ENCODE peak calls at places on chromosomes 16 and 17, in six cellular contexts. One of them, this sample, is unnamed.

GRCh38 chr17:81664051-81664470 is 2.3 kb downstream of the OXLD1 start:
- DNase-seq in NCI-H1694: no peak
- DNase-seq in effector CD4-positive, alpha-beta T cell: no peak
- DNase-seq in stimulated activated CD8-positive, alpha-beta memory T cell treated with anti-CD3 and anti-CD28 coated beads, Interleukin-12 subunit alpha, Interleukin-12 subunit beta, amount 100 ng/mL, for 4 hours: no peak
- DNase-seq in bronchial epithelial cell: peak
- DNase-seq in neural progenitor cell: no peak
- DNase-seq in this sample: no peak

GRCh38 chr17:80803451-80804428 is 187.9 kb upstream of the CHMP6 start:
- DNase-seq in NCI-H1694: no peak
- DNase-seq in effector CD4-positive, alpha-beta T cell: no peak
- DNase-seq in stimulated activated CD8-positive, alpha-beta memory T cell treated with anti-CD3 and anti-CD28 coated beads, Interleukin-12 subunit alpha, Interleukin-12 subunit beta, amount 100 ng/mL, for 4 hours: no peak
- DNase-seq in bronchial epithelial cell: no peak
- DNase-seq in neural progenitor cell: no peak
- DNase-seq in this sample: no peak

GRCh38 chr16:630815-631405 is at the start of gene WFIKKN1:
- DNase-seq in NCI-H1694: no peak
- DNase-seq in effector CD4-positive, alpha-beta T cell: no peak
- DNase-seq in stimulated activated CD8-positive, alpha-beta memory T cell treated with anti-CD3 and anti-CD28 coated beads, Interleukin-12 subunit alpha, Interleukin-12 subunit beta, amount 100 ng/mL, for 4 hours: no peak
- DNase-seq in bronchial epithelial cell: no peak
- DNase-seq in neural progenitor cell: peak
- DNase-seq in this sample: no peak

GRCh38 chr16:56636616-56637413 is 1.7 kb upstream of the MT1A start:
- DNase-seq in NCI-H1694: no peak
- DNase-seq in effector CD4-positive, alpha-beta T cell: no peak
- DNase-seq in stimulated activated CD8-positive, alpha-beta memory T cell treated with anti-CD3 and anti-CD28 coated beads, Interleukin-12 subunit alpha, Interleukin-12 subunit beta, amount 100 ng/mL, for 4 hours: no peak
- DNase-seq in bronchial epithelial cell: no peak
- DNase-seq in neural progenitor cell: no peak
- DNase-seq in this sample: no peak

GRCh38 chr17:7479389-7480192 is at the start of gene ZBTB4:
- DNase-seq in NCI-H1694: no peak
- DNase-seq in effector CD4-positive, alpha-beta T cell: peak
- DNase-seq in stimulated activated CD8-positive, alpha-beta memory T cell treated with anti-CD3 and anti-CD28 coated beads, Interleukin-12 subunit alpha, Interleukin-12 subunit beta, amount 100 ng/mL, for 4 hours: peak
- DNase-seq in bronchial epithelial cell: peak
- DNase-seq in neural progenitor cell: peak
- DNase-seq in this sample: peak

GRCh38 chr17:5631958-5632357 is 47.6 kb upstream of the NLRP1 start:
- DNase-seq in NCI-H1694: no peak
- DNase-seq in effector CD4-positive, alpha-beta T cell: no peak
- DNase-seq in stimulated activated CD8-positive, alpha-beta memory T cell treated with anti-CD3 and anti-CD28 coated beads, Interleukin-12 subunit alpha, Interleukin-12 subunit beta, amount 100 ng/mL, for 4 hours: no peak
- DNase-seq in bronchial epithelial cell: no peak
- DNase-seq in neural progenitor cell: peak
- DNase-seq in this sample: no peak

GRCh38 chr16:31141489-31142108 is 6.1 kb upstream of the PRSS8 start:
- DNase-seq in NCI-H1694: no peak
- DNase-seq in effector CD4-positive, alpha-beta T cell: no peak
- DNase-seq in stimulated activated CD8-positive, alpha-beta memory T cell treated with anti-CD3 and anti-CD28 coated beads, Interleukin-12 subunit alpha, Interleukin-12 subunit beta, amount 100 ng/mL, for 4 hours: no peak
- DNase-seq in bronchial epithelial cell: peak
- DNase-seq in neural progenitor cell: no peak
- DNase-seq in this sample: no peak

GRCh38 chr16:55256412-55257016 is 67.5 kb upstream of the IRX6 start:
- DNase-seq in NCI-H1694: no peak
- DNase-seq in effector CD4-positive, alpha-beta T cell: no peak
- DNase-seq in stimulated activated CD8-positive, alpha-beta memory T cell treated with anti-CD3 and anti-CD28 coated beads, Interleukin-12 subunit alpha, Interleukin-12 subunit beta, amount 100 ng/mL, for 4 hours: no peak
- DNase-seq in bronchial epithelial cell: no peak
- DNase-seq in neural progenitor cell: no peak
- DNase-seq in this sample: no peak

GRCh38 chr17:4163951-4164350 is 21.0 kb downstream of the CYB5D2 start:
- DNase-seq in NCI-H1694: no peak
- DNase-seq in effector CD4-positive, alpha-beta T cell: no peak
- DNase-seq in stimulated activated CD8-positive, alpha-beta memory T cell treated with anti-CD3 and anti-CD28 coated beads, Interleukin-12 subunit alpha, Interleukin-12 subunit beta, amount 100 ng/mL, for 4 hours: no peak
- DNase-seq in bronchial epithelial cell: peak
- DNase-seq in neural progenitor cell: no peak
- DNase-seq in this sample: no peak

GRCh38 chr17:40462343-40463121 is 19.3 kb downstream of the IGFBP4 start:
- DNase-seq in NCI-H1694: no peak
- DNase-seq in effector CD4-positive, alpha-beta T cell: no peak
- DNase-seq in stimulated activated CD8-positive, alpha-beta memory T cell treated with anti-CD3 and anti-CD28 coated beads, Interleukin-12 subunit alpha, Interleukin-12 subunit beta, amount 100 ng/mL, for 4 hours: no peak
- DNase-seq in bronchial epithelial cell: no peak
- DNase-seq in neural progenitor cell: no peak
- DNase-seq in this sample: no peak

GRCh38 chr17:63039899-63040602 is 74.0 kb downstream of the TANC2 start:
- DNase-seq in NCI-H1694: no peak
- DNase-seq in effector CD4-positive, alpha-beta T cell: no peak
- DNase-seq in stimulated activated CD8-positive, alpha-beta memory T cell treated with anti-CD3 and anti-CD28 coated beads, Interleukin-12 subunit alpha, Interleukin-12 subunit beta, amount 100 ng/mL, for 4 hours: no peak
- DNase-seq in bronchial epithelial cell: peak
- DNase-seq in neural progenitor cell: no peak
- DNase-seq in this sample: no peak

GRCh38 chr17:44039829-44040635 is 25.3 kb upstream of the TMEM101 start:
- DNase-seq in NCI-H1694: no peak
- DNase-seq in effector CD4-positive, alpha-beta T cell: no peak
- DNase-seq in stimulated activated CD8-positive, alpha-beta memory T cell treated with anti-CD3 and anti-CD28 coated beads, Interleukin-12 subunit alpha, Interleukin-12 subunit beta, amount 100 ng/mL, for 4 hours: no peak
- DNase-seq in bronchial epithelial cell: peak
- DNase-seq in neural progenitor cell: no peak
- DNase-seq in this sample: no peak

GRCh38 chr16:3321802-3322201 is 16.5 kb downstream of the ZNF75A start:
- DNase-seq in NCI-H1694: no peak
- DNase-seq in effector CD4-positive, alpha-beta T cell: no peak
- DNase-seq in stimulated activated CD8-positive, alpha-beta memory T cell treated with anti-CD3 and anti-CD28 coated beads, Interleukin-12 subunit alpha, Interleukin-12 subunit beta, amount 100 ng/mL, for 4 hours: no peak
- DNase-seq in bronchial epithelial cell: no peak
- DNase-seq in neural progenitor cell: no peak
- DNase-seq in this sample: no peak

GRCh38 chr17:72392056-72393010 is 271.5 kb downstream of the SOX9 start:
- DNase-seq in NCI-H1694: no peak
- DNase-seq in effector CD4-positive, alpha-beta T cell: no peak
- DNase-seq in stimulated activated CD8-positive, alpha-beta memory T cell treated with anti-CD3 and anti-CD28 coated beads, Interleukin-12 subunit alpha, Interleukin-12 subunit beta, amount 100 ng/mL, for 4 hours: no peak
- DNase-seq in bronchial epithelial cell: no peak
- DNase-seq in neural progenitor cell: no peak
- DNase-seq in this sample: no peak

GRCh38 chr17:57900991-57901743 is 51.3 kb upstream of the MRPS23 start:
- DNase-seq in NCI-H1694: no peak
- DNase-seq in effector CD4-positive, alpha-beta T cell: no peak
- DNase-seq in stimulated activated CD8-positive, alpha-beta memory T cell treated with anti-CD3 and anti-CD28 coated beads, Interleukin-12 subunit alpha, Interleukin-12 subunit beta, amount 100 ng/mL, for 4 hours: no peak
- DNase-seq in bronchial epithelial cell: peak
- DNase-seq in neural progenitor cell: no peak
- DNase-seq in this sample: no peak

GRCh38 chr16:19655242-19655777 is 62.7 kb downstream of the KNOP1 start:
- DNase-seq in NCI-H1694: no peak
- DNase-seq in effector CD4-positive, alpha-beta T cell: no peak
- DNase-seq in stimulated activated CD8-positive, alpha-beta memory T cell treated with anti-CD3 and anti-CD28 coated beads, Interleukin-12 subunit alpha, Interleukin-12 subunit beta, amount 100 ng/mL, for 4 hours: no peak
- DNase-seq in bronchial epithelial cell: no peak
- DNase-seq in neural progenitor cell: no peak
- DNase-seq in this sample: no peak

GRCh38 chr17:64020068-64020766 is at the start of gene ICAM2:
- DNase-seq in NCI-H1694: no peak
- DNase-seq in effector CD4-positive, alpha-beta T cell: peak
- DNase-seq in stimulated activated CD8-positive, alpha-beta memory T cell treated with anti-CD3 and anti-CD28 coated beads, Interleukin-12 subunit alpha, Interleukin-12 subunit beta, amount 100 ng/mL, for 4 hours: peak
- DNase-seq in bronchial epithelial cell: no peak
- DNase-seq in neural progenitor cell: no peak
- DNase-seq in this sample: peak

GRCh38 chr17:31216053-31216751 is 80.8 kb downstream of the OMG start:
- DNase-seq in NCI-H1694: peak
- DNase-seq in effector CD4-positive, alpha-beta T cell: no peak
- DNase-seq in stimulated activated CD8-positive, alpha-beta memory T cell treated with anti-CD3 and anti-CD28 coated beads, Interleukin-12 subunit alpha, Interleukin-12 subunit beta, amount 100 ng/mL, for 4 hours: no peak
- DNase-seq in bronchial epithelial cell: peak
- DNase-seq in neural progenitor cell: peak
- DNase-seq in this sample: no peak

GRCh38 chr17:60398227-60398959 is 6.5 kb upstream of the USP32 start:
- DNase-seq in NCI-H1694: no peak
- DNase-seq in effector CD4-positive, alpha-beta T cell: no peak
- DNase-seq in stimulated activated CD8-positive, alpha-beta memory T cell treated with anti-CD3 and anti-CD28 coated beads, Interleukin-12 subunit alpha, Interleukin-12 subunit beta, amount 100 ng/mL, for 4 hours: no peak
- DNase-seq in bronchial epithelial cell: no peak
- DNase-seq in neural progenitor cell: no peak
- DNase-seq in this sample: no peak

GRCh38 chr17:50259484-50260324 is 14.6 kb upstream of the TMEM92 start:
- DNase-seq in NCI-H1694: no peak
- DNase-seq in effector CD4-positive, alpha-beta T cell: no peak
- DNase-seq in stimulated activated CD8-positive, alpha-beta memory T cell treated with anti-CD3 and anti-CD28 coated beads, Interleukin-12 subunit alpha, Interleukin-12 subunit beta, amount 100 ng/mL, for 4 hours: no peak
- DNase-seq in bronchial epithelial cell: no peak
- DNase-seq in neural progenitor cell: no peak
- DNase-seq in this sample: no peak

GRCh38 chr17:21213491-21214014 is 408 bp downstream of the TMEM11 start:
- DNase-seq in NCI-H1694: no peak
- DNase-seq in effector CD4-positive, alpha-beta T cell: no peak
- DNase-seq in stimulated activated CD8-positive, alpha-beta memory T cell treated with anti-CD3 and anti-CD28 coated beads, Interleukin-12 subunit alpha, Interleukin-12 subunit beta, amount 100 ng/mL, for 4 hours: no peak
- DNase-seq in bronchial epithelial cell: peak
- DNase-seq in neural progenitor cell: peak
- DNase-seq in this sample: no peak

GRCh38 chr16:81061855-81062608 is 15.0 kb downstream of the C16orf46 start:
- DNase-seq in NCI-H1694: no peak
- DNase-seq in effector CD4-positive, alpha-beta T cell: no peak
- DNase-seq in stimulated activated CD8-positive, alpha-beta memory T cell treated with anti-CD3 and anti-CD28 coated beads, Interleukin-12 subunit alpha, Interleukin-12 subunit beta, amount 100 ng/mL, for 4 hours: no peak
- DNase-seq in bronchial epithelial cell: no peak
- DNase-seq in neural progenitor cell: no peak
- DNase-seq in this sample: no peak

GRCh38 chr17:41678907-41679739 is 9.6 kb upstream of the EIF1 start:
- DNase-seq in NCI-H1694: no peak
- DNase-seq in effector CD4-positive, alpha-beta T cell: peak
- DNase-seq in stimulated activated CD8-positive, alpha-beta memory T cell treated with anti-CD3 and anti-CD28 coated beads, Interleukin-12 subunit alpha, Interleukin-12 subunit beta, amount 100 ng/mL, for 4 hours: no peak
- DNase-seq in bronchial epithelial cell: peak
- DNase-seq in neural progenitor cell: no peak
- DNase-seq in this sample: peak

GRCh38 chr17:28447396-28447760 is 26.1 kb upstream of the SLC13A2 start:
- DNase-seq in NCI-H1694: no peak
- DNase-seq in effector CD4-positive, alpha-beta T cell: no peak
- DNase-seq in stimulated activated CD8-positive, alpha-beta memory T cell treated with anti-CD3 and anti-CD28 coated beads, Interleukin-12 subunit alpha, Interleukin-12 subunit beta, amount 100 ng/mL, for 4 hours: no peak
- DNase-seq in bronchial epithelial cell: no peak
- DNase-seq in neural progenitor cell: no peak
- DNase-seq in this sample: no peak

GRCh38 chr17:4960279-4960922 is 7.2 kb downstream of the SPAG7 start:
- DNase-seq in NCI-H1694: no peak
- DNase-seq in effector CD4-positive, alpha-beta T cell: no peak
- DNase-seq in stimulated activated CD8-positive, alpha-beta memory T cell treated with anti-CD3 and anti-CD28 coated beads, Interleukin-12 subunit alpha, Interleukin-12 subunit beta, amount 100 ng/mL, for 4 hours: no peak
- DNase-seq in bronchial epithelial cell: no peak
- DNase-seq in neural progenitor cell: no peak
- DNase-seq in this sample: no peak

GRCh38 chr17:31629696-31630470 is 229.2 kb downstream of the COPRS start:
- DNase-seq in NCI-H1694: peak
- DNase-seq in effector CD4-positive, alpha-beta T cell: no peak
- DNase-seq in stimulated activated CD8-positive, alpha-beta memory T cell treated with anti-CD3 and anti-CD28 coated beads, Interleukin-12 subunit alpha, Interleukin-12 subunit beta, amount 100 ng/mL, for 4 hours: no peak
- DNase-seq in bronchial epithelial cell: no peak
- DNase-seq in neural progenitor cell: no peak
- DNase-seq in this sample: no peak

GRCh38 chr17:67180275-67180674 is 64.7 kb downstream of the HELZ start:
- DNase-seq in NCI-H1694: no peak
- DNase-seq in effector CD4-positive, alpha-beta T cell: no peak
- DNase-seq in stimulated activated CD8-positive, alpha-beta memory T cell treated with anti-CD3 and anti-CD28 coated beads, Interleukin-12 subunit alpha, Interleukin-12 subunit beta, amount 100 ng/mL, for 4 hours: no peak
- DNase-seq in bronchial epithelial cell: no peak
- DNase-seq in neural progenitor cell: no peak
- DNase-seq in this sample: no peak

GRCh38 chr17:19003543-19003965 is 1.0 kb downstream of the FAM83G start:
- DNase-seq in NCI-H1694: no peak
- DNase-seq in effector CD4-positive, alpha-beta T cell: no peak
- DNase-seq in stimulated activated CD8-positive, alpha-beta memory T cell treated with anti-CD3 and anti-CD28 coated beads, Interleukin-12 subunit alpha, Interleukin-12 subunit beta, amount 100 ng/mL, for 4 hours: no peak
- DNase-seq in bronchial epithelial cell: no peak
- DNase-seq in neural progenitor cell: peak
- DNase-seq in this sample: no peak

GRCh38 chr16:72921620-72922019 is 126.3 kb downstream of the ZFHX3 start:
- DNase-seq in NCI-H1694: no peak
- DNase-seq in effector CD4-positive, alpha-beta T cell: no peak
- DNase-seq in stimulated activated CD8-positive, alpha-beta memory T cell treated with anti-CD3 and anti-CD28 coated beads, Interleukin-12 subunit alpha, Interleukin-12 subunit beta, amount 100 ng/mL, for 4 hours: no peak
- DNase-seq in bronchial epithelial cell: no peak
- DNase-seq in neural progenitor cell: no peak
- DNase-seq in this sample: no peak

GRCh38 chr16:30615358-30616076 is 5.3 kb upstream of the ZNF689 start:
- DNase-seq in NCI-H1694: peak
- DNase-seq in effector CD4-positive, alpha-beta T cell: peak
- DNase-seq in stimulated activated CD8-positive, alpha-beta memory T cell treated with anti-CD3 and anti-CD28 coated beads, Interleukin-12 subunit alpha, Interleukin-12 subunit beta, amount 100 ng/mL, for 4 hours: peak
- DNase-seq in bronchial epithelial cell: peak
- DNase-seq in neural progenitor cell: peak
- DNase-seq in this sample: peak

GRCh38 chr16:57667526-57668258 is 414 bp upstream of the ADGRG3 start:
- DNase-seq in NCI-H1694: no peak
- DNase-seq in effector CD4-positive, alpha-beta T cell: no peak
- DNase-seq in stimulated activated CD8-positive, alpha-beta memory T cell treated with anti-CD3 and anti-CD28 coated beads, Interleukin-12 subunit alpha, Interleukin-12 subunit beta, amount 100 ng/mL, for 4 hours: no peak
- DNase-seq in bronchial epithelial cell: no peak
- DNase-seq in neural progenitor cell: no peak
- DNase-seq in this sample: peak

GRCh38 chr17:55710410-55710809 is 12.3 kb downstream of the TMEM100 start:
- DNase-seq in NCI-H1694: no peak
- DNase-seq in effector CD4-positive, alpha-beta T cell: no peak
- DNase-seq in stimulated activated CD8-positive, alpha-beta memory T cell treated with anti-CD3 and anti-CD28 coated beads, Interleukin-12 subunit alpha, Interleukin-12 subunit beta, amount 100 ng/mL, for 4 hours: no peak
- DNase-seq in bronchial epithelial cell: peak
- DNase-seq in neural progenitor cell: no peak
- DNase-seq in this sample: no peak

GRCh38 chr17:66476014-66476413 is 173.6 kb downstream of the PRKCA start:
- DNase-seq in NCI-H1694: no peak
- DNase-seq in effector CD4-positive, alpha-beta T cell: no peak
- DNase-seq in stimulated activated CD8-positive, alpha-beta memory T cell treated with anti-CD3 and anti-CD28 coated beads, Interleukin-12 subunit alpha, Interleukin-12 subunit beta, amount 100 ng/mL, for 4 hours: no peak
- DNase-seq in bronchial epithelial cell: no peak
- DNase-seq in neural progenitor cell: no peak
- DNase-seq in this sample: no peak

GRCh38 chr16:88331989-88332920 is 50.5 kb upstream of the ZNF469 start:
- DNase-seq in NCI-H1694: no peak
- DNase-seq in effector CD4-positive, alpha-beta T cell: no peak
- DNase-seq in stimulated activated CD8-positive, alpha-beta memory T cell treated with anti-CD3 and anti-CD28 coated beads, Interleukin-12 subunit alpha, Interleukin-12 subunit beta, amount 100 ng/mL, for 4 hours: no peak
- DNase-seq in bronchial epithelial cell: peak
- DNase-seq in neural progenitor cell: no peak
- DNase-seq in this sample: no peak

GRCh38 chr17:64120159-64120558 is 9.8 kb downstream of the ERN1 start:
- DNase-seq in NCI-H1694: no peak
- DNase-seq in effector CD4-positive, alpha-beta T cell: no peak
- DNase-seq in stimulated activated CD8-positive, alpha-beta memory T cell treated with anti-CD3 and anti-CD28 coated beads, Interleukin-12 subunit alpha, Interleukin-12 subunit beta, amount 100 ng/mL, for 4 hours: no peak
- DNase-seq in bronchial epithelial cell: no peak
- DNase-seq in neural progenitor cell: no peak
- DNase-seq in this sample: no peak